ENCODE peak calls at places on chromosome 18, in four cellular contexts. One of them, this sample, is unnamed. For H3K4me1, the result is how much of the 10 kb centered on the place peaks cover.

GRCh38 chr18:21341141-21341540 is 99.1 kb downstream of the GREB1L start:
- DNase-seq in psoas muscle: no peak
- DNase-seq in Peyer's patch: no peak
- DNase-seq in stomach: no peak
- DNase-seq in this sample: no peak

GRCh38 chr18:23227729-23228075 is 92.4 kb downstream of the CABLES1 start:
- DNase-seq in psoas muscle: no peak
- DNase-seq in stomach: peak
- DNase-seq in Peyer's patch: no peak
- DNase-seq in this sample: no peak

GRCh38 chr18:73842795-73843394 is 304.7 kb downstream of the FBXO15 start:
- DNase-seq in stomach: peak
- DNase-seq in psoas muscle: peak
- DNase-seq in Peyer's patch: peak
- DNase-seq in this sample: no peak

GRCh38 chr18:48829443-48830149 is 121.2 kb downstream of the SMAD7 start:
- DNase-seq in stomach: peak
- DNase-seq in Peyer's patch: peak
- DNase-seq in psoas muscle: no peak
- DNase-seq in this sample: no peak

GRCh38 chr18:79887181-79888000 is 64.1 kb downstream of the SLC66A2 start:
- DNase-seq in Peyer's patch: no peak
- DNase-seq in psoas muscle: no peak
- DNase-seq in stomach: no peak
- DNase-seq in this sample: no peak

GRCh38 chr18:44411277-44411900 is 269.3 kb upstream of the SETBP1 start:
- DNase-seq in Peyer's patch: no peak
- DNase-seq in psoas muscle: no peak
- DNase-seq in stomach: no peak
- DNase-seq in this sample: no peak

GRCh38 chr18:24075731-24076130 is 61.2 kb downstream of the TTC39C start:
- DNase-seq in psoas muscle: no peak
- DNase-seq in stomach: no peak
- DNase-seq in Peyer's patch: no peak
- DNase-seq in this sample: no peak

GRCh38 chr18:44915213-44915612 is 234.5 kb downstream of the SETBP1 start:
- DNase-seq in stomach: no peak
- DNase-seq in psoas muscle: no peak
- DNase-seq in Peyer's patch: no peak
- DNase-seq in this sample: no peak

GRCh38 chr18:9025104-9025838 is 77.2 kb upstream of the NDUFV2 start:
- DNase-seq in psoas muscle: no peak
- DNase-seq in Peyer's patch: no peak
- DNase-seq in stomach: no peak
- DNase-seq in this sample: no peak

GRCh38 chr18:41146301-41146700 is 808.7 kb upstream of the PIK3C3 start:
- DNase-seq in psoas muscle: no peak
- DNase-seq in Peyer's patch: no peak
- DNase-seq in stomach: no peak
- DNase-seq in this sample: no peak

GRCh38 chr18:35582310-35582682 is 756 bp downstream of the GALNT1 start:
- DNase-seq in psoas muscle: no peak
- DNase-seq in Peyer's patch: no peak
- DNase-seq in stomach: no peak
- DNase-seq in this sample: no peak

GRCh38 chr18:68438983-68439382 is 275.9 kb downstream of the TMX3 start:
- DNase-seq in psoas muscle: peak
- DNase-seq in Peyer's patch: no peak
- DNase-seq in stomach: no peak
- DNase-seq in this sample: no peak

GRCh38 chr18:51666717-51667320 is 469.3 kb upstream of the MEX3C start:
- DNase-seq in Peyer's patch: no peak
- DNase-seq in stomach: peak
- DNase-seq in psoas muscle: no peak
- DNase-seq in this sample: no peak

GRCh38 chr18:42183746-42184145 is 228.7 kb downstream of the PIK3C3 start:
- DNase-seq in Peyer's patch: no peak
- DNase-seq in psoas muscle: no peak
- DNase-seq in stomach: no peak
- DNase-seq in this sample: no peak

GRCh38 chr18:55284614-55285013 is 303.4 kb downstream of the TCF4 start:
- DNase-seq in psoas muscle: no peak
- DNase-seq in Peyer's patch: no peak
- DNase-seq in stomach: no peak
- DNase-seq in this sample: no peak

GRCh38 chr18:34834897-34835296 is 124.8 kb downstream of the DTNA start:
- DNase-seq in stomach: no peak
- DNase-seq in Peyer's patch: no peak
- DNase-seq in psoas muscle: no peak
- DNase-seq in this sample: no peak

GRCh38 chr18:26335139-26335933 is 109.1 kb downstream of the TAF4B start:
- DNase-seq in stomach: no peak
- DNase-seq in psoas muscle: no peak
- DNase-seq in Peyer's patch: no peak
- DNase-seq in this sample: no peak

GRCh38 chr18:6406075-6406909 is 8.4 kb downstream of the L3MBTL4 start:
- DNase-seq in psoas muscle: peak
- DNase-seq in stomach: no peak
- DNase-seq in Peyer's patch: no peak
- DNase-seq in this sample: no peak

GRCh38 chr18:54750350-54750749 is 77.9 kb upstream of the RAB27B start:
- DNase-seq in stomach: no peak
- DNase-seq in Peyer's patch: no peak
- DNase-seq in psoas muscle: no peak
- DNase-seq in this sample: no peak

GRCh38 chr18:3624818-3625716 is 175.1 kb downstream of the TGIF1 start:
- DNase-seq in Peyer's patch: peak
- DNase-seq in psoas muscle: peak
- DNase-seq in stomach: peak
- DNase-seq in this sample: peak

GRCh38 chr18:8874872-8875271 is 169.5 kb downstream of the MTCL1 start:
- DNase-seq in psoas muscle: no peak
- DNase-seq in Peyer's patch: no peak
- DNase-seq in stomach: no peak
- DNase-seq in this sample: no peak

GRCh38 chr18:8685141-8685913 is 20.0 kb upstream of the MTCL1 start:
- DNase-seq in stomach: no peak
- DNase-seq in psoas muscle: no peak
- DNase-seq in Peyer's patch: no peak
- DNase-seq in this sample: no peak

GRCh38 chr18:21439453-21439852 is 161.1 kb downstream of the ESCO1 start:
- DNase-seq in Peyer's patch: peak
- DNase-seq in stomach: no peak
- DNase-seq in psoas muscle: no peak
- DNase-seq in this sample: no peak

GRCh38 chr18:70598406-70598805 is 309.6 kb downstream of the SOCS6 start:
- DNase-seq in stomach: no peak
- DNase-seq in psoas muscle: no peak
- DNase-seq in Peyer's patch: no peak
- DNase-seq in this sample: no peak

GRCh38 chr18:46413684-46414083 is 243.3 kb downstream of the LOXHD1 start:
- DNase-seq in psoas muscle: no peak
- DNase-seq in stomach: no peak
- DNase-seq in Peyer's patch: no peak
- DNase-seq in this sample: no peak

GRCh38 chr18:79747156-79747845 is 50.4 kb upstream of the KCNG2 start:
- DNase-seq in psoas muscle: no peak
- DNase-seq in stomach: no peak
- DNase-seq in Peyer's patch: peak
- DNase-seq in this sample: no peak

GRCh38 chr18:49250819-49251388 is 209.5 kb downstream of the DYM start:
- DNase-seq in stomach: no peak
- DNase-seq in Peyer's patch: no peak
- DNase-seq in psoas muscle: no peak
- DNase-seq in this sample: no peak

GRCh38 chr18:40824291-40824690 is 1130.7 kb upstream of the PIK3C3 start:
- DNase-seq in psoas muscle: no peak
- DNase-seq in stomach: no peak
- DNase-seq in Peyer's patch: no peak
- DNase-seq in this sample: no peak

GRCh38 chr18:76382265-76382664 is 112.8 kb downstream of the ZNF516 start:
- DNase-seq in stomach: no peak
- DNase-seq in psoas muscle: no peak
- DNase-seq in Peyer's patch: no peak
- DNase-seq in this sample: no peak

GRCh38 chr18:77366725-77367641 is 117.3 kb downstream of the GALR1 start:
- DNase-seq in stomach: no peak
- DNase-seq in psoas muscle: no peak
- DNase-seq in Peyer's patch: no peak
- DNase-seq in this sample: no peak

GRCh38 chr18:48885266-48885950 is 65.4 kb downstream of the SMAD7 start:
- DNase-seq in psoas muscle: no peak
- DNase-seq in stomach: no peak
- DNase-seq in Peyer's patch: no peak
- DNase-seq in this sample: no peak

GRCh38 chr18:32277492-32277988 is 87.7 kb downstream of the MEP1B start:
- DNase-seq in psoas muscle: no peak
- DNase-seq in Peyer's patch: no peak
- DNase-seq in stomach: no peak
- DNase-seq in this sample: no peak

GRCh38 chr18:75216212-75216925 is 5.8 kb downstream of the TSHZ1 start:
- DNase-seq in psoas muscle: no peak
- DNase-seq in Peyer's patch: peak
- DNase-seq in stomach: no peak
- DNase-seq in this sample: no peak
- H3K4me3 ChIP-seq in psoas muscle: no peak
- H3K4me3 ChIP-seq in Peyer's patch: peak
- H3K4me3 ChIP-seq in stomach: no peak
- H3K4me3 ChIP-seq in this sample: peak

DNA sequence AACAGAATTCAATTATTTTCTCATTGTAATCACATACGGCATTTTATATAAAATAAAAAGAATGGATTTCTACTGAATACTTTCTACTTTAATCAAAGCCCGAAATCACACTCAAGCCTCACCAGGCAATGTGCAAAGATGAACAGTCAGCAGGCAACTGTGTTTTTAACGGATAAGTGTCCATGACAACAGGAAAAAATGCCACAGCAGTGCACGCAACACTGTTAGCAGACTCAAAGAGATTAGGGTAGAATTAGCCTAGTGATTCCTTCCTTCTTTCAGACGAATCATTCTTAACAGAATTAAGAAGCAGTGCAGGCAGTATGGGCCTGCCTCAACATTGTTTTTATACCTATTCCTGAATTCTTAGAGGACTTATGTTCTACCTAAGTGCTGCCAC is 135.6 kb downstream of the CDH2 start:
- DNase-seq in stomach: no peak
- DNase-seq in Peyer's patch: no peak
- DNase-seq in psoas muscle: no peak
- DNase-seq in this sample: no peak
- H3K4me1 ChIP-seq in stomach: under half
- H3K4me1 ChIP-seq in Peyer's patch: under half
- H3K4me1 ChIP-seq in psoas muscle: under half
- H3K4me1 ChIP-seq in this sample: under half

GRCh38 chr18:50647237-50647636 is 87.3 kb downstream of the MAPK4 start:
- DNase-seq in stomach: no peak
- DNase-seq in Peyer's patch: no peak
- DNase-seq in psoas muscle: no peak
- DNase-seq in this sample: no peak

GRCh38 chr18:50653402-50654093 is 93.7 kb downstream of the MAPK4 start:
- DNase-seq in Peyer's patch: no peak
- DNase-seq in stomach: no peak
- DNase-seq in psoas muscle: no peak
- DNase-seq in this sample: no peak

GRCh38 chr18:50651334-50651733 is 91.4 kb downstream of the MAPK4 start:
- DNase-seq in psoas muscle: no peak
- DNase-seq in stomach: no peak
- DNase-seq in Peyer's patch: no peak
- DNase-seq in this sample: no peak

GRCh38 chr18:50647792-50648191 is 87.9 kb downstream of the MAPK4 start:
- DNase-seq in stomach: no peak
- DNase-seq in psoas muscle: no peak
- DNase-seq in Peyer's patch: no peak
- DNase-seq in this sample: no peak

DNA sequence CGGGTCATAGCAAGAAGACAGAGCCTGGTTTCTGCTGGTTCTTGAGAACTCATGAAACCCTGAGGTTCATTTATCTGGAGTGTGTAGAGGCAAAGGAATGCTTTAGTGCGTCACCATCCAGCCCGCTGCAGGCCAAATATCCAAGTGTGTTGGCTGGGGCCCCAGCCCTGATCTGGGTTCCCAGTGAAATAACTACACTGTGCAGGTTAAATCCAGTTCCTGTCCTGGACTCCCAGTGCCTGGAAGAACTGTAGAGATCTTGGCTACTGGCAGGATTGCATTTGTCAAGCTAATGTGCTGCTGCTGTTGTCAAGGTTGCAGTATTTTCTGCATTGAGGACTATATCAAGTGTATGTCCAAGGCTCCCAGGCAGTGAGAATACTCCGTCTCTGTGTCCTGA is 89.9 kb downstream of the MAPK4 start:
- DNase-seq in stomach: no peak
- DNase-seq in psoas muscle: peak
- DNase-seq in Peyer's patch: no peak
- DNase-seq in this sample: no peak
- H3K27ac ChIP-seq in stomach: peak
- H3K27ac ChIP-seq in psoas muscle: no peak
- H3K27ac ChIP-seq in Peyer's patch: no peak
- H3K27ac ChIP-seq in this sample: no peak

GRCh38 chr18:62510744-62511143 is 12.1 kb upstream of the ZCCHC2 start:
- DNase-seq in psoas muscle: no peak
- DNase-seq in Peyer's patch: no peak
- DNase-seq in stomach: no peak
- DNase-seq in this sample: no peak

GRCh38 chr18:62505669-62506494 is 16.9 kb upstream of the ZCCHC2 start:
- DNase-seq in Peyer's patch: no peak
- DNase-seq in psoas muscle: no peak
- DNase-seq in stomach: no peak
- DNase-seq in this sample: no peak

GRCh38 chr18:62500966-62501591 is 21.7 kb upstream of the ZCCHC2 start:
- DNase-seq in psoas muscle: no peak
- DNase-seq in stomach: no peak
- DNase-seq in Peyer's patch: no peak
- DNase-seq in this sample: no peak

GRCh38 chr18:62509779-62510178 is 13.0 kb upstream of the ZCCHC2 start:
- DNase-seq in Peyer's patch: no peak
- DNase-seq in stomach: no peak
- DNase-seq in psoas muscle: no peak
- DNase-seq in this sample: no peak

GRCh38 chr18:62506495-62507143 is 16.2 kb upstream of the ZCCHC2 start:
- DNase-seq in Peyer's patch: no peak
- DNase-seq in psoas muscle: no peak
- DNase-seq in stomach: no peak
- DNase-seq in this sample: no peak
- H3K4me3 ChIP-seq in Peyer's patch: peak
- H3K4me3 ChIP-seq in psoas muscle: peak
- H3K4me3 ChIP-seq in stomach: peak
- H3K4me3 ChIP-seq in this sample: peak